ENCODE peak calls at places on chromosomes 12 and 14, in seven cellular contexts. S is cardiac fibroblast, E is GM23338, Q is hepatocyte, P is brain microvascular endothelial cell, X is choroid plexus epithelial cell, U is lower leg skin. B is an unnamed sample.

GRCh38 chr12:56220611-56221232 is 1.0 kb downstream of the RNF41 start:
- DNase-seq in E (peak; percentile 52), X (peak; percentile 69), S (peak; percentile 66), Q (no peak), U (no peak), P (no peak), B (peak; percentile 42)

GRCh38 chr14:90397401-90398314 is 829 bp downstream of the CALM1 start:
- DNase-seq in X (peak; percentile 36), P (peak; percentile 14), U (peak; percentile 31), Q (peak; percentile 69), S (no peak), E (peak; percentile 56), B (peak; percentile 33)

GRCh38 chr12:2288875-2289274 is 236.1 kb downstream of the CACNA1C start:
- DNase-seq in Q (no peak), U (no peak), S (no peak), P (no peak), E (no peak), X (no peak), B (no peak)

GRCh38 chr12:108755481-108755880 is 24.2 kb upstream of the CORO1C start:
- DNase-seq in Q (no peak), X (no peak), S (no peak), U (no peak), E (no peak), P (no peak), B (no peak)

GRCh38 chr14:91225025-91225424 is 19.5 kb downstream of the GPR68 start:
- DNase-seq in P (no peak), Q (no peak), E (no peak), X (no peak), S (no peak), U (no peak), B (peak; percentile 62)

GRCh38 chr12:5912011-5912410 is 33.0 kb downstream of the ANO2 start:
- DNase-seq in S (no peak), P (no peak), X (no peak), U (no peak), E (no peak), Q (no peak), B (no peak)

GRCh38 chr12:20411309-20411708 is 43.0 kb downstream of the PDE3A start:
- DNase-seq in P (no peak), U (no peak), E (no peak), S (no peak), X (no peak), Q (no peak), B (no peak)

GRCh38 chr12:75611041-75611440 is 99.6 kb upstream of the KRR1 start:
- DNase-seq in X (no peak), S (no peak), Q (no peak), P (no peak), U (no peak), E (peak; percentile 40), B (no peak)

GRCh38 chr14:68032154-68032553 is 212.6 kb downstream of the RAD51B start:
- DNase-seq in Q (no peak), X (no peak), U (no peak), P (no peak), S (no peak), E (no peak), B (no peak)

GRCh38 chr14:31879661-31880348 is 197.3 kb upstream of the ARHGAP5 start:
- DNase-seq in X (no peak), Q (no peak), U (no peak), P (no peak), S (no peak), E (no peak), B (no peak)

GRCh38 chr14:23984891-23985607 is 3.7 kb upstream of the DHRS4L2 start:
- DNase-seq in E (no peak), Q (peak; percentile 31), P (peak; percentile 56), S (peak; percentile 90), U (no peak), X (peak; percentile 89), B (peak; percentile 97)

GRCh38 chr14:29654910-29655590 is 272.6 kb downstream of the PRKD1 start:
- DNase-seq in P (no peak), E (no peak), S (peak; percentile 72), U (no peak), X (peak; percentile 71), Q (no peak), B (peak; percentile 79)

GRCh38 chr14:91108941-91109611 is 4.8 kb upstream of the DGLUCY start:
- DNase-seq in X (no peak), E (no peak), P (peak; percentile 73), U (peak; percentile 30), S (peak; percentile 92), Q (no peak), B (no peak)

GRCh38 chr12:80040075-80040738 is 59.1 kb upstream of the OTOGL start:
- DNase-seq in X (peak; percentile 42), U (no peak), Q (no peak), E (no peak), S (peak; percentile 63), P (peak; percentile 67), B (peak; percentile 71)

GRCh38 chr14:67389261-67389660 is 22.7 kb downstream of the PLEK2 start:
- DNase-seq in S (no peak), P (no peak), U (no peak), X (no peak), E (no peak), Q (no peak), B (no peak)

GRCh38 chr12:27305673-27306504 is 26.7 kb upstream of the BMAL2 start:
- DNase-seq in Q (peak; percentile 52), P (no peak), U (no peak), X (peak; percentile 76), S (peak; percentile 78), E (peak; percentile 63), B (peak; percentile 72)

GRCh38 chr12:46382425-46382973 is 9.9 kb upstream of the SLC38A2 start:
- DNase-seq in X (no peak), U (no peak), Q (no peak), S (peak; percentile 54), P (no peak), E (no peak), B (no peak)

GRCh38 chr14:69711471-69712216 is 55.3 kb upstream of the SRSF5 start:
- DNase-seq in E (no peak), Q (no peak), U (no peak), X (no peak), P (no peak), S (no peak), B (no peak)

GRCh38 chr12:2416158-2416557 is 363.4 kb downstream of the CACNA1C start:
- DNase-seq in Q (no peak), S (no peak), X (no peak), E (no peak), P (no peak), U (no peak), B (no peak)

GRCh38 chr12:124236651-124237050 is 58.2 kb upstream of the RFLNA start:
- DNase-seq in E (no peak), P (peak; percentile 62), X (peak; percentile 89), S (peak; percentile 86), Q (no peak), U (no peak), B (peak; percentile 49)

GRCh38 chr12:76874027-76874426 is 4.8 kb downstream of the CSRP2 start:
- DNase-seq in Q (no peak), U (no peak), E (no peak), S (no peak), P (no peak), X (no peak), B (no peak)

DNA sequence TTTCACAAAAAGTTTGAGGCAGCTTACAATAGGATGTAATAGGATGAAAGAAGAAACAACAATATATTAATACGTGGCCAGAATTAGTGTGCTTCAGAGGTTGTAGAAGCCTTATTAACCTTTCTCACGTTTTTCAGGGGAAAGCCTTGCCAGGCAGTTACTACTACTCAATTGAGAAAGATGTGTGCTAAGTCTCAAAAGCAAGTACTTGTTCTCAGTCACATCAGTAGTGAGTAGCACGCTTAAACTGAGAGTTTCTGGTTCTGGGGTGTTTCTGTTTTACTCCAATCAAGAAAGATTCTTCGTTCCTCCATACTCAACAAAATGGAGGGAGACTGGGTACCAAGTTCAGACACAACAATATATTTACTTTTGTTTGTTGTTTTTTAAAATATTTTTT is 38.7 kb downstream of the KLC1 start:
- DNase-seq in X (no peak), S (no peak), E (no peak), U (no peak), P (no peak), Q (no peak), B (no peak)
- H3K4me3 ChIP-seq in X (no peak overlapping the region), S (no peak overlapping the region), E (no peak overlapping the region), U (no peak overlapping the region), P (no peak overlapping the region), Q (no peak overlapping the region), B (no peak overlapping the region)

GRCh38 chr14:97010491-97011160 is 213.4 kb downstream of the VRK1 start:
- DNase-seq in X (no peak), Q (no peak), S (no peak), E (peak; percentile 67), U (no peak), P (no peak), B (no peak)
- TF ChIP-seq CTCF in X (no peak), Q (no peak), S (no peak), E (peak; percentile 67), U (no peak), P (no peak), B (no peak)

DNA sequence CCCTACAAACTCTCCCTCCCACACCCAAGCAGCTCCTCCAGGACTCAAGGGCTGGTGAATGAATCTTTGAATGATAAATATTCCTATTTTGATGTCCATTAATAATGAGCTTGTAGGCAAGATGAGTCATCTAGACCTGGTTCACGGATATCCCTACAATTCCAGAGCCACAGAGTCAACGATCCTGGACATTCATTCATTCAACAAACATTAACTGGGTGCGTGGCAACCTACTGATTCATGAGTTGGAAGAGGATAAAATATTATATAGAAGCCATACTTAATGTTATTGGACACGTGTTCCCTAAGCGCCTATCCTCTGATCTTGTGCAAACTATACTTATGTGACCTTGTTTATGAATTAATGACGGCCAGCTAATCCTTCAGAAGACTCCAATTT is 420 bp upstream of the OTUB2 start:
- DNase-seq in Q (no peak), E (no peak), P (no peak), U (no peak), S (no peak), X (no peak), B (no peak)
- H3K4me3 ChIP-seq in Q (no peak overlapping the region), E (peak overlapping the region; percentile 24), P (peak overlapping the region; percentile 32), U (no peak overlapping the region), S (no peak overlapping the region), X (no peak overlapping the region), B (peak overlapping the region; percentile 46)

GRCh38 chr14:71380271-71380670 is 473.0 kb downstream of the PCNX1 start:
- DNase-seq in U (no peak), E (peak; percentile 30), Q (no peak), X (peak; percentile 89), P (peak; percentile 53), S (peak; percentile 85), B (no peak)
- TF ChIP-seq CTCF in U (no peak), E (no peak), Q (no peak), X (no peak), P (no peak), S (no peak), B (no peak)

DNA sequence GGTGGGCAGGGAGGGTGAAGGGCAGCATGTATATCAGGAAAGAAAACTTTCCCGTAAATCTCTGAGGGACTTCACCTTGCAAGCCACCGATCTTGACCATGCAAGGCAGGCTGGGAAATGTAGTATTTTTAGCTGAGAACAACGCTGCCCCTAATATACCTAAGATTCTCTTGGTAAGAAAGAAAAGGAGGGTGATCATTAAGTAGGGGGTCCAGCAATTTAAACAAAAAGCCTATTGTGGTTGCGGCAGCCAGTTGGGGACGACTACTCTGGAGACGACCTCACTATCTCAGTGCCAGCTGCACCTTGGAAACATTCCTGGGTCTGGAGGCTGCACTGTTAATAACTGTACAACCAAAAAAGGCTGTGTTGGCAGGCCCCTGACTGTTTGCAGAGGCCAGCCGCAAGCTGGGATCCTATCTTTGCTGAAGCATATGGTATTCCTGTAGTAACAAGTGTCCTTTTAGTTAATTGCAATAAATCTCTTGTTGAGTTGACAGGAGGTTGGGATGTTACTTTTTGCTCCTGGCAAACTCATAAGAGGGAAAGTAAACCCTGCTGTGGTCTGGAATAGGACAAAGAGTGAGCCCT is 6.4 kb downstream of the APOLD1 start:
- DNase-seq in P (no peak), X (peak; percentile 27), U (no peak), S (no peak), E (peak; percentile 57), Q (peak; percentile 30), B (peak; percentile 30)
- H3K4me3 ChIP-seq in P (no peak overlapping the region), X (peak overlapping the region; percentile 30), U (no peak overlapping the region), S (no peak overlapping the region), E (no peak overlapping the region), Q (no peak overlapping the region), B (no peak overlapping the region)

B was measured in fibroblast of mammary gland.